ENCODE peak calls at places on chromosome 9, in eight cellular contexts. One of them, this sample, is unnamed.

GRCh38 chr9:79572032-79572890 is 496 bp downstream of the TLE4 start:
- DNase-seq in epithelial cell of esophagus: peak; percentile 50
- DNase-seq in adrenal gland: peak; percentile 71
- DNase-seq in testis: peak; percentile 35
- DNase-seq in psoas muscle: peak; percentile 61
- DNase-seq in IMR-90: peak; percentile 40
- DNase-seq in GM12865: peak; percentile 61
- DNase-seq in foreskin fibroblast: no peak
- DNase-seq in this sample: no peak

GRCh38 chr9:108521063-108521462 is 334.7 kb downstream of the ACTL7B start:
- DNase-seq in IMR-90: peak; percentile 72
- DNase-seq in foreskin fibroblast: peak; percentile 47
- DNase-seq in GM12865: no peak
- DNase-seq in testis: no peak
- DNase-seq in psoas muscle: no peak
- DNase-seq in epithelial cell of esophagus: peak; percentile 62
- DNase-seq in adrenal gland: no peak
- DNase-seq in this sample: no peak

GRCh38 chr9:119284118-119284517 is 85.1 kb downstream of the BRINP1 start:
- DNase-seq in epithelial cell of esophagus: no peak
- DNase-seq in testis: peak; percentile 28
- DNase-seq in foreskin fibroblast: no peak
- DNase-seq in IMR-90: no peak
- DNase-seq in psoas muscle: no peak
- DNase-seq in adrenal gland: no peak
- DNase-seq in GM12865: peak; percentile 2
- DNase-seq in this sample: no peak

GRCh38 chr9:95383198-95383673 is 65.7 kb upstream of the FANCC start:
- DNase-seq in epithelial cell of esophagus: peak; percentile 4
- DNase-seq in IMR-90: peak; percentile 85
- DNase-seq in psoas muscle: no peak
- DNase-seq in testis: no peak
- DNase-seq in foreskin fibroblast: peak; percentile 36
- DNase-seq in GM12865: no peak
- DNase-seq in adrenal gland: no peak
- DNase-seq in this sample: peak; percentile 9

GRCh38 chr9:13427587-13427986 is 148.1 kb upstream of the MPDZ start:
- DNase-seq in foreskin fibroblast: peak; percentile 22
- DNase-seq in psoas muscle: no peak
- DNase-seq in epithelial cell of esophagus: peak; percentile 71
- DNase-seq in testis: no peak
- DNase-seq in GM12865: peak; percentile 37
- DNase-seq in adrenal gland: no peak
- DNase-seq in IMR-90: peak; percentile 50
- DNase-seq in this sample: peak; percentile 27

GRCh38 chr9:38335686-38336085 is 56.8 kb upstream of the ALDH1B1 start:
- DNase-seq in GM12865: no peak
- DNase-seq in foreskin fibroblast: no peak
- DNase-seq in psoas muscle: no peak
- DNase-seq in adrenal gland: no peak
- DNase-seq in IMR-90: no peak
- DNase-seq in testis: no peak
- DNase-seq in epithelial cell of esophagus: no peak
- DNase-seq in this sample: no peak

GRCh38 chr9:3732077-3733038 is 206.6 kb upstream of the RFX3 start:
- DNase-seq in adrenal gland: peak; percentile 71
- DNase-seq in psoas muscle: no peak
- DNase-seq in IMR-90: peak; percentile 90
- DNase-seq in GM12865: peak; percentile 83
- DNase-seq in testis: peak; percentile 61
- DNase-seq in epithelial cell of esophagus: peak; percentile 82
- DNase-seq in foreskin fibroblast: peak; percentile 76
- DNase-seq in this sample: peak; percentile 68

GRCh38 chr9:35398651-35399335 is 91.1 kb upstream of the RUSC2 start:
- DNase-seq in IMR-90: no peak
- DNase-seq in GM12865: no peak
- DNase-seq in foreskin fibroblast: no peak
- DNase-seq in adrenal gland: no peak
- DNase-seq in testis: no peak
- DNase-seq in epithelial cell of esophagus: no peak
- DNase-seq in psoas muscle: no peak
- DNase-seq in this sample: no peak

GRCh38 chr9:109520475-109521132 is 22.5 kb upstream of the PTPN3 start:
- DNase-seq in psoas muscle: no peak
- DNase-seq in IMR-90: peak; percentile 66
- DNase-seq in testis: peak; percentile 83
- DNase-seq in GM12865: peak; percentile 73
- DNase-seq in epithelial cell of esophagus: peak; percentile 84
- DNase-seq in adrenal gland: peak; percentile 91
- DNase-seq in foreskin fibroblast: peak; percentile 43
- DNase-seq in this sample: peak; percentile 30

GRCh38 chr9:34719021-34719768 is 9.3 kb upstream of the CCL21 start:
- DNase-seq in epithelial cell of esophagus: peak; percentile 15
- DNase-seq in testis: no peak
- DNase-seq in psoas muscle: no peak
- DNase-seq in foreskin fibroblast: no peak
- DNase-seq in IMR-90: no peak
- DNase-seq in adrenal gland: no peak
- DNase-seq in GM12865: no peak
- DNase-seq in this sample: no peak

GRCh38 chr9:120490888-120491595 is 88.9 kb downstream of the CDK5RAP2 start:
- DNase-seq in testis: no peak
- DNase-seq in GM12865: peak; percentile 23
- DNase-seq in psoas muscle: no peak
- DNase-seq in adrenal gland: no peak
- DNase-seq in foreskin fibroblast: no peak
- DNase-seq in epithelial cell of esophagus: no peak
- DNase-seq in IMR-90: no peak
- DNase-seq in this sample: no peak

GRCh38 chr9:134356496-134357470 is 30.5 kb downstream of the RXRA start:
- DNase-seq in testis: no peak
- DNase-seq in psoas muscle: no peak
- DNase-seq in GM12865: no peak
- DNase-seq in IMR-90: no peak
- DNase-seq in adrenal gland: peak; percentile 71
- DNase-seq in epithelial cell of esophagus: peak; percentile 83
- DNase-seq in foreskin fibroblast: no peak
- DNase-seq in this sample: no peak

GRCh38 chr9:103068666-103069207 is 73.6 kb downstream of the CYLC2 start:
- DNase-seq in testis: no peak
- DNase-seq in IMR-90: no peak
- DNase-seq in foreskin fibroblast: no peak
- DNase-seq in adrenal gland: no peak
- DNase-seq in epithelial cell of esophagus: no peak
- DNase-seq in GM12865: no peak
- DNase-seq in psoas muscle: no peak
- DNase-seq in this sample: peak; percentile 22

GRCh38 chr9:94560237-94560636 is 5.4 kb downstream of the PCAT7 start:
- DNase-seq in testis: no peak
- DNase-seq in adrenal gland: no peak
- DNase-seq in psoas muscle: no peak
- DNase-seq in foreskin fibroblast: no peak
- DNase-seq in epithelial cell of esophagus: no peak
- DNase-seq in GM12865: no peak
- DNase-seq in IMR-90: no peak
- DNase-seq in this sample: no peak

GRCh38 chr9:26369096-26369495 is 523.5 kb downstream of the CAAP1 start:
- DNase-seq in foreskin fibroblast: no peak
- DNase-seq in testis: no peak
- DNase-seq in psoas muscle: no peak
- DNase-seq in adrenal gland: no peak
- DNase-seq in GM12865: no peak
- DNase-seq in epithelial cell of esophagus: no peak
- DNase-seq in IMR-90: no peak
- DNase-seq in this sample: no peak

GRCh38 chr9:109052416-109052815 is 39.1 kb upstream of the CTNNAL1 start:
- DNase-seq in IMR-90: peak; percentile 30
- DNase-seq in psoas muscle: no peak
- DNase-seq in epithelial cell of esophagus: no peak
- DNase-seq in adrenal gland: no peak
- DNase-seq in foreskin fibroblast: no peak
- DNase-seq in testis: no peak
- DNase-seq in GM12865: no peak
- DNase-seq in this sample: no peak

GRCh38 chr9:96383165-96383939 is at the start of gene SLC35D2:
- DNase-seq in adrenal gland: peak; percentile 69
- DNase-seq in GM12865: peak; percentile 35
- DNase-seq in IMR-90: peak; percentile 32
- DNase-seq in epithelial cell of esophagus: peak; percentile 49
- DNase-seq in foreskin fibroblast: peak; percentile 40
- DNase-seq in psoas muscle: peak; percentile 66
- DNase-seq in testis: peak; percentile 64
- DNase-seq in this sample: no peak

GRCh38 chr9:131274674-131275331 is 1.5 kb downstream of the FAM78A start:
- DNase-seq in psoas muscle: peak; percentile 61
- DNase-seq in IMR-90: no peak
- DNase-seq in testis: peak; percentile 82
- DNase-seq in epithelial cell of esophagus: no peak
- DNase-seq in adrenal gland: no peak
- DNase-seq in GM12865: peak; percentile 60
- DNase-seq in foreskin fibroblast: no peak
- DNase-seq in this sample: no peak
- H3K4me3 ChIP-seq in psoas muscle: peak overlapping the region; percentile 70
- H3K4me3 ChIP-seq in IMR-90: no peak overlapping the region
- H3K4me3 ChIP-seq in testis: peak overlapping the region; percentile 62
- H3K4me3 ChIP-seq in epithelial cell of esophagus: no peak overlapping the region
- H3K4me3 ChIP-seq in adrenal gland: no peak overlapping the region
- H3K4me3 ChIP-seq in GM12865: peak overlapping the region; percentile 79
- H3K4me3 ChIP-seq in foreskin fibroblast: no peak overlapping the region
- H3K4me3 ChIP-seq in this sample: no peak overlapping the region

GRCh38 chr9:121601234-121601633 is 50.2 kb upstream of the DAB2IP start:
- DNase-seq in adrenal gland: no peak
- DNase-seq in GM12865: no peak
- DNase-seq in psoas muscle: no peak
- DNase-seq in foreskin fibroblast: peak; percentile 28
- DNase-seq in testis: no peak
- DNase-seq in IMR-90: no peak
- DNase-seq in epithelial cell of esophagus: peak; percentile 64
- DNase-seq in this sample: no peak

GRCh38 chr9:121604654-121605053 is 46.8 kb upstream of the DAB2IP start:
- DNase-seq in epithelial cell of esophagus: no peak
- DNase-seq in testis: no peak
- DNase-seq in psoas muscle: no peak
- DNase-seq in IMR-90: no peak
- DNase-seq in adrenal gland: no peak
- DNase-seq in foreskin fibroblast: no peak
- DNase-seq in GM12865: no peak
- DNase-seq in this sample: no peak

GRCh38 chr9:121607434-121608248 is 43.8 kb upstream of the DAB2IP start:
- DNase-seq in foreskin fibroblast: no peak
- DNase-seq in testis: no peak
- DNase-seq in IMR-90: peak; percentile 60
- DNase-seq in adrenal gland: peak; percentile 80
- DNase-seq in psoas muscle: peak; percentile 57
- DNase-seq in GM12865: no peak
- DNase-seq in epithelial cell of esophagus: peak; percentile 51
- DNase-seq in this sample: no peak

GRCh38 chr9:121603028-121603427 is 48.4 kb upstream of the DAB2IP start:
- DNase-seq in epithelial cell of esophagus: no peak
- DNase-seq in testis: no peak
- DNase-seq in foreskin fibroblast: peak; percentile 26
- DNase-seq in IMR-90: no peak
- DNase-seq in GM12865: no peak
- DNase-seq in adrenal gland: no peak
- DNase-seq in psoas muscle: no peak
- DNase-seq in this sample: no peak

DNA sequence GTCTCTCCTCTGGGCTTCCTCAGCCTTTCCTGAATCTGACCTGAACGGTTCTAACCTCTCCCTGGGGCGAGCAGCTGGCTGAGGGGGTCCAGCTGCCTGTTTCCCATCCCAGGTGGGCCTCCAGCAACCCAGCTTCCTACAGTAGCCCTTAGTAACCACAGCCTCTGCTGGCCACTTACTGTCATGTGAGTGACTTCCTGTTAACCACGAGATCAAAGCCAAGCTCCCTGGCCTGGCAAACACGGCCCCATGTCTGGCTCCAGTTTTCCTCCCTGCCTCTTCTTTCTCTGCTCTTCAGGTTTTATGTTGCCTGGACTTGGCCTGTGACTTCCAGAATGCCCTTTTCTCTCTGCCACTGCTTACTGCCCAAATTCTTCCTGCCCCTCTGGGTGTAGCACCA is 47.2 kb upstream of the DAB2IP start:
- DNase-seq in foreskin fibroblast: no peak
- DNase-seq in IMR-90: no peak
- DNase-seq in testis: no peak
- DNase-seq in adrenal gland: no peak
- DNase-seq in GM12865: peak; percentile 5
- DNase-seq in psoas muscle: no peak
- DNase-seq in epithelial cell of esophagus: no peak
- DNase-seq in this sample: no peak
- H3K4me3 ChIP-seq in foreskin fibroblast: no peak overlapping the region
- H3K4me3 ChIP-seq in IMR-90: no peak overlapping the region
- H3K4me3 ChIP-seq in testis: no peak overlapping the region
- H3K4me3 ChIP-seq in adrenal gland: no peak overlapping the region
- H3K4me3 ChIP-seq in GM12865: no peak overlapping the region
- H3K4me3 ChIP-seq in psoas muscle: no peak overlapping the region
- H3K4me3 ChIP-seq in epithelial cell of esophagus: no peak overlapping the region
- H3K4me3 ChIP-seq in this sample: no peak overlapping the region

GRCh38 chr9:20314981-20315380 is 307.3 kb downstream of the MLLT3 start:
- DNase-seq in epithelial cell of esophagus: no peak
- DNase-seq in adrenal gland: no peak
- DNase-seq in GM12865: no peak
- DNase-seq in psoas muscle: no peak
- DNase-seq in IMR-90: no peak
- DNase-seq in testis: no peak
- DNase-seq in foreskin fibroblast: no peak
- DNase-seq in this sample: no peak
- H3K4me3 ChIP-seq in epithelial cell of esophagus: no peak overlapping the region
- H3K4me3 ChIP-seq in adrenal gland: no peak overlapping the region
- H3K4me3 ChIP-seq in GM12865: no peak overlapping the region
- H3K4me3 ChIP-seq in psoas muscle: no peak overlapping the region
- H3K4me3 ChIP-seq in IMR-90: no peak overlapping the region
- H3K4me3 ChIP-seq in testis: no peak overlapping the region
- H3K4me3 ChIP-seq in foreskin fibroblast: no peak overlapping the region
- H3K4me3 ChIP-seq in this sample: no peak overlapping the region

DNA sequence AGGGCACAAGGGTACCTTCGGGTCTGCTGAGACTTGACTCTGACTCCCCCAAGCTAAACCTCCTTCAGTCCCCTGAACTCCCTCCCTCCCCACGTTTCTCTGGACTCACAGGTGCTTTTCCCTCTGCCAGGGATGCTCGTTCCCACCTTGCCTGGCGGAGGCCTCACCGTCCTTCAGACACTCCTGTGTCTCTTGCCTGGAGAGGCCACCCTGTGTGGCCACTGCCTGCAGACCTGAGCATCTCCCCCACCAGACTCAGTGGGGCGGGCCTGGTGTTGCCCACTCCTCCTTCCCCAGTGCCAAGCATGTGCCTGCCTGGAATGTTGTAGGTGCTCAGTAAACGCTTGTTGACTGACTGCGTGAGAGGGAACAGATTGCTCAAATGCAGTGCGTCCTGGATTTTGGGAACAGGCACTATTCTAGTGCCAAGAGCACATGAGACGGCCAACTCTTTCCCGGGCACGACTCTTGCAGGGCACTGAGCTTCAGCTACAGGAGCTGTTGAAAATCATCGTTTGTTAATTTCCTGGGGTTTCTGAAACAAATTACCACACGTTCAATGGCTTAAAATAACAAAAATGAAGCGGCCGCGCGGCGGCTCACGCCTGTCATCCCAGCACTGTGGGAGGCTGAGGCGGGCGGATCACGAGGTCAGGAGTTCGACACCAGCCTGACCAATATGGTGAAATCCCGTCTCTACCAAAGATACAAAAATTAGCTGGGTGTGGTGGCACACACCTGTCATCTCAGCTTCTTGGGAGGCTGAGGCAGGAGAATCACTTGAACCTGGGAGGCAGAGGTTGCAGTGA is 71.0 kb upstream of the BARHL1 start:
- DNase-seq in GM12865: no peak
- DNase-seq in psoas muscle: no peak
- DNase-seq in epithelial cell of esophagus: no peak
- DNase-seq in IMR-90: no peak
- DNase-seq in testis: no peak
- DNase-seq in adrenal gland: no peak
- DNase-seq in foreskin fibroblast: no peak
- DNase-seq in this sample: no peak
- H3K4me3 ChIP-seq in GM12865: no peak overlapping the region
- H3K4me3 ChIP-seq in psoas muscle: no peak overlapping the region
- H3K4me3 ChIP-seq in epithelial cell of esophagus: no peak overlapping the region
- H3K4me3 ChIP-seq in IMR-90: no peak overlapping the region
- H3K4me3 ChIP-seq in testis: no peak overlapping the region
- H3K4me3 ChIP-seq in adrenal gland: no peak overlapping the region
- H3K4me3 ChIP-seq in foreskin fibroblast: no peak overlapping the region
- H3K4me3 ChIP-seq in this sample: no peak overlapping the region

This sample was measured in skeletal muscle cell.